ENCODE peak calls at places on chromosomes 7 and 10, in ten cellular contexts. B is IMR-90; D is keratinocyte; M is heart left ventricle; P is hepatocyte; S is fibroblast of lung; J is OCI-LY7; T is naive thymus-derived CD4-positive, alpha-beta T cell; F is pancreas; I is neuronal stem cell. K is an unnamed sample.

GRCh38 chr7:157437519-157438061 is 100.8 kb downstream of the DNAJB6 start:
- DNase-seq in P (no peak), S (no peak), B (no peak), F (no peak), T (no peak), J (no peak), D (no peak), M (no peak), I (no peak), K (no peak)

GRCh38 chr7:135197343-135197742 is 14.0 kb downstream of the WDR91 start:
- DNase-seq in P (no peak), F (no peak), I (no peak), S (no peak), M (no peak), D (no peak), B (no peak), T (no peak), J (no peak), K (no peak)

GRCh38 chr10:72659694-72660093 is 32.2 kb upstream of the MCU start:
- DNase-seq in D (no peak), P (no peak), M (no peak), S (peak; percentile 10), J (no peak), B (no peak), F (no peak), I (no peak), T (no peak), K (no peak)

GRCh38 chr7:18037609-18038008 is 10.0 kb upstream of the PRPS1L1 start:
- DNase-seq in B (no peak), P (no peak), J (no peak), D (no peak), I (no peak), T (no peak), S (no peak), F (no peak), M (no peak), K (no peak)

GRCh38 chr10:56449770-56450169 is 88.7 kb upstream of the ZWINT start:
- DNase-seq in J (peak; percentile 42), M (no peak), T (no peak), P (no peak), I (no peak), F (no peak), D (no peak), B (no peak), S (no peak), K (no peak)

GRCh38 chr7:107386543-107386900 is 83.3 kb upstream of the GPR22 start:
- DNase-seq in T (no peak), J (no peak), P (no peak), F (no peak), I (no peak), M (no peak), B (no peak), D (no peak), S (no peak), K (no peak)

GRCh38 chr7:70647801-70648491 is 484.0 kb upstream of the GALNT17 start:
- DNase-seq in S (peak; percentile 79), J (no peak), F (no peak), M (no peak), I (no peak), B (peak; percentile 80), T (peak; percentile 78), P (no peak), D (peak; percentile 63), K (peak; percentile 84)

GRCh38 chr7:104627516-104627915 is 299.1 kb downstream of the LHFPL3 start:
- DNase-seq in M (no peak), I (peak; percentile 47), D (no peak), P (peak; percentile 64), T (no peak), S (peak; percentile 15), F (no peak), J (peak; percentile 4), B (peak; percentile 9), K (no peak)

GRCh38 chr7:158353606-158354570 is 233.7 kb downstream of the PTPRN2 start:
- DNase-seq in F (no peak), D (no peak), I (peak; percentile 51), J (peak; percentile 30), B (no peak), M (no peak), S (no peak), P (no peak), T (no peak), K (no peak)

GRCh38 chr7:66687186-66687585 is 53.3 kb upstream of the RABGEF1 start:
- DNase-seq in D (no peak), B (no peak), P (no peak), T (no peak), S (no peak), M (no peak), I (no peak), J (no peak), F (no peak), K (no peak)

GRCh38 chr7:29146888-29147609 is 712 bp upstream of the CPVL start:
- DNase-seq in B (no peak), M (no peak), T (no peak), P (peak; percentile 16), S (peak; percentile 8), I (no peak), D (no peak), J (no peak), F (peak; percentile 4), K (no peak)

GRCh38 chr10:84138478-84139125 is 707 bp upstream of the GHITM start:
- DNase-seq in J (no peak), B (peak; percentile 22), S (no peak), T (no peak), M (peak; percentile 59), D (no peak), P (peak; percentile 24), F (no peak), I (no peak), K (no peak)

DNA sequence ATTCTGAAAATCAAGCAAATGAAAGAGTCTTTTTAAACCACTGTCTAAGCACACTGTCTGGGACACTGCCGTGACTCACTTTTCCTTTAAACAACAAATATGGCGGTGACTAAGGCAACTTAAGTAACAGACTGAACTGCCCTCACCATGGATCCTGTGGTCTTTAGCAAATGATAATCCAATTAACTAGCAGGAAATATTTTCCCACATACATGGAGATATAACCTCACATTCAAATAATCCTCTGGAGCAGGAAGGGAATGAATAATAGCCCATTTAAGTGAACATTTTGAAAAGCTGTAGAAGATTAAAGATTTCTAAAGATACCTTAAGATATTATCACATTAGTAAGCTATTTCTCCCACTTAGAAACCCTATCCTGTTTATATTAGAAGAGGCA is 40.3 kb upstream of the LRRC17 start:
- DNase-seq in T (no peak), M (no peak), I (no peak), S (peak; percentile 100), J (no peak), D (peak; percentile 9), B (peak; percentile 98), P (no peak), F (no peak), K (no peak)
- H3K27ac ChIP-seq in T (no peak overlapping the region), M (no peak overlapping the region), I (no peak overlapping the region), S (peak overlapping the region; percentile 78), J (no peak overlapping the region), D (peak overlapping the region; percentile 90), B (no peak overlapping the region), P (no peak overlapping the region), F (no peak overlapping the region), K (peak overlapping the region; percentile 95)

GRCh38 chr10:132580157-132580556 is 42.6 kb downstream of the INPP5A start:
- DNase-seq in I (no peak), D (no peak), B (no peak), T (no peak), M (no peak), F (no peak), P (no peak), J (no peak), S (no peak), K (no peak)
- H3K27ac ChIP-seq in I (no peak overlapping the region), D (no peak overlapping the region), B (no peak overlapping the region), T (no peak overlapping the region), M (no peak overlapping the region), F (no peak overlapping the region), P (no peak overlapping the region), J (no peak overlapping the region), S (no peak overlapping the region), K (no peak overlapping the region)

DNA sequence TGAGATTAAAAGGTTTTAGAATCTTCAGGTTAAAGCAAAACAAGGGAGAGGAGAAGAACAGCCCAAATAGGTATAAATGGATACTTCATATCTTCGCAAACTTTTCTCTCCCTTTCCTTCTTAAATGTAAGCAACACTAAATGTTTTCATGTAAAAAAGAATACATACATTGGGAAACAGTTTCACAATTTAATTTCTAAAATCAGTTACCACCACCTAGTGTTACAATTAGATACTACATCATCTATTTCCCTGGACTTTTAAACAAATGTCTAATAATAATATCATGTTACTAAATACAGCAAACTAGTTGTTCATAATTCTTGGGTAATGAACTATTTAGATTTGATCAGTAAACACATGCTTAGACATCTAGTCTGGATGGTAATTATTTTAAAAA is 35.8 kb downstream of the MINDY3 start:
- DNase-seq in J (peak; percentile 13), T (no peak), F (no peak), D (no peak), I (no peak), M (no peak), B (peak; percentile 44), S (peak; percentile 6), P (no peak), K (no peak)
- H3K27ac ChIP-seq in J (no peak overlapping the region), T (no peak overlapping the region), F (no peak overlapping the region), D (no peak overlapping the region), I (no peak overlapping the region), M (no peak overlapping the region), B (no peak overlapping the region), S (no peak overlapping the region), P (no peak overlapping the region), K (no peak overlapping the region)

GRCh38 chr7:3302681-3303320 is 1.7 kb downstream of the SDK1 start:
- DNase-seq in J (no peak), S (no peak), F (no peak), D (no peak), P (no peak), T (no peak), B (no peak), I (no peak), M (no peak), K (no peak)
- H3K27ac ChIP-seq in J (no peak overlapping the region), S (no peak overlapping the region), F (peak overlapping the region; percentile 60), D (no peak overlapping the region), P (peak overlapping the region; percentile 17), T (no peak overlapping the region), B (no peak overlapping the region), I (no peak overlapping the region), M (no peak overlapping the region), K (no peak overlapping the region)